ENCODE peak calls at places on chromosomes 11 and 22, in five cellular contexts. H, G, X, A and B are unnamed samples.

GRCh38 chr11:126764221-126764620 is 236.3 kb downstream of the KIRREL3 start:
- DNase-seq in H (no peak), G (no peak), X (peak), A (no peak), B (no peak)

GRCh38 chr22:44109417-44109816 is 71.3 kb upstream of the PARVG start:
- DNase-seq in H (no peak), G (no peak), X (no peak), A (no peak), B (no peak)

GRCh38 chr11:66007201-66007634 is 4.6 kb upstream of the CST6 start:
- DNase-seq in H (no peak), G (peak), X (no peak), A (no peak), B (no peak)

GRCh38 chr11:79686703-79687419 is 246.0 kb upstream of the TENM4 start:
- DNase-seq in H (no peak), G (no peak), X (no peak), A (no peak), B (no peak)

GRCh38 chr11:114821626-114822025 is 143.3 kb downstream of the NXPE2 start:
- DNase-seq in H (peak), G (no peak), X (no peak), A (peak), B (no peak)

GRCh38 chr11:57638005-57638760 is 11.5 kb downstream of the YPEL4 start:
- DNase-seq in H (peak), G (peak), X (peak), A (peak), B (no peak)

GRCh38 chr11:87260811-87261210 is 223.1 kb downstream of the TMEM135 start:
- DNase-seq in H (no peak), G (no peak), X (no peak), A (no peak), B (no peak)

GRCh38 chr22:40183029-40183581 is 5.4 kb downstream of the TNRC6B start:
- DNase-seq in H (no peak), G (peak), X (no peak), A (peak), B (no peak)

GRCh38 chr22:19687561-19688300 is 26.6 kb upstream of the SEPTIN5 start:
- DNase-seq in H (no peak), G (no peak), X (no peak), A (no peak), B (peak)

GRCh38 chr11:66316849-66317251 is at the start of gene CD248:
- DNase-seq in H (peak), G (peak), X (peak), A (no peak), B (no peak)

GRCh38 chr22:47515384-47516125 is 753.1 kb downstream of the TBC1D22A start:
- DNase-seq in H (no peak), G (no peak), X (peak), A (peak), B (no peak)

GRCh38 chr22:39839917-39840510 is 53.5 kb downstream of the ENTHD1 start:
- DNase-seq in H (no peak), G (no peak), X (no peak), A (no peak), B (no peak)

GRCh38 chr11:47395225-47396048 is 13.0 kb upstream of the SLC39A13 start:
- DNase-seq in H (no peak), G (no peak), X (no peak), A (no peak), B (no peak)

GRCh38 chr11:34749666-34750659 is 129.1 kb downstream of the EHF start:
- DNase-seq in H (no peak), G (no peak), X (no peak), A (peak), B (no peak)

GRCh38 chr11:70306586-70307033 is 36.1 kb downstream of the PPFIA1 start:
- DNase-seq in H (no peak), G (no peak), X (no peak), A (no peak), B (no peak)

GRCh38 chr11:4167758-4168157 is 73.2 kb downstream of the RRM1 start:
- DNase-seq in H (no peak), G (no peak), X (no peak), A (no peak), B (no peak)

GRCh38 chr22:23123804-23124254 is 18.0 kb downstream of the RSPH14 start:
- DNase-seq in H (no peak), G (no peak), X (no peak), A (no peak), B (no peak)

GRCh38 chr22:46726066-46726985 is 11.7 kb downstream of the CERK start:
- DNase-seq in H (no peak), G (no peak), X (peak), A (no peak), B (no peak)

GRCh38 chr11:2587132-2587930 is 112.5 kb downstream of the KCNQ1OT1 start:
- DNase-seq in H (no peak), G (no peak), X (no peak), A (no peak), B (no peak)

GRCh38 chr11:120564573-120565301 is 53.2 kb downstream of the GRIK4 start:
- DNase-seq in H (peak), G (peak), X (no peak), A (peak), B (no peak)

GRCh38 chr22:45997775-45998637 is 21.0 kb upstream of the WNT7B start:
- DNase-seq in H (no peak), G (no peak), X (no peak), A (no peak), B (no peak)

GRCh38 chr11:14636119-14636518 is 7.5 kb upstream of the PDE3B start:
- DNase-seq in H (no peak), G (no peak), X (no peak), A (no peak), B (peak)

GRCh38 chr11:23730307-23730998 is 766.4 kb upstream of the LUZP2 start:
- DNase-seq in H (no peak), G (no peak), X (no peak), A (no peak), B (no peak)

GRCh38 chr11:66126808-66127555 is 56.9 kb downstream of the PACS1 start:
- DNase-seq in H (peak), G (no peak), X (peak), A (peak), B (peak)

GRCh38 chr11:113114452-113115027 is 153.3 kb downstream of the NCAM1 start:
- DNase-seq in H (peak), G (peak), X (peak), A (peak), B (peak)

GRCh38 chr11:119828011-119828410 is 99.0 kb upstream of the NECTIN1 start:
- DNase-seq in H (no peak), G (no peak), X (no peak), A (no peak), B (no peak)

GRCh38 chr22:49928185-49928495 is 9.7 kb downstream of the CRELD2 start:
- DNase-seq in H (no peak), G (no peak), X (no peak), A (no peak), B (no peak)

GRCh38 chr22:22410121-22410520 is 98.4 kb downstream of the ZNF280B start:
- DNase-seq in H (no peak), G (no peak), X (peak), A (peak), B (peak)

GRCh38 chr22:45960477-45961386 is 16.2 kb downstream of the WNT7B start:
- DNase-seq in H (no peak), G (no peak), X (no peak), A (no peak), B (no peak)

GRCh38 chr22:39087881-39088687 is 9.0 kb upstream of the APOBEC3H start:
- DNase-seq in H (no peak), G (peak), X (no peak), A (peak), B (no peak)

GRCh38 chr22:38505595-38506117 is 455 bp downstream of the DDX17 start:
- DNase-seq in H (peak), G (peak), X (no peak), A (peak), B (peak)

GRCh38 chr22:46563381-46564083 is 26.1 kb upstream of the CELSR1 start:
- DNase-seq in H (peak), G (peak), X (peak), A (peak), B (peak)

GRCh38 chr22:36606114-36606513 is 77.1 kb upstream of the EIF3D start:
- DNase-seq in H (no peak), G (no peak), X (no peak), A (no peak), B (no peak)

GRCh38 chr11:78417175-78417887 is at the start of gene GAB2:
- DNase-seq in H (no peak), G (no peak), X (no peak), A (no peak), B (no peak)

GRCh38 chr11:13772223-13773046 is 104.0 kb downstream of the FAR1 start:
- DNase-seq in H (no peak), G (peak), X (peak), A (peak), B (peak)

GRCh38 chr11:134393638-134394037 is 18.4 kb downstream of the B3GAT1 start:
- DNase-seq in H (peak), G (peak), X (no peak), A (no peak), B (no peak)

GRCh38 chr11:45156731-45157130 is 10.3 kb downstream of the PRDM11 start:
- DNase-seq in H (no peak), G (no peak), X (no peak), A (no peak), B (no peak)

GRCh38 chr11:19576054-19576453 is 136.6 kb upstream of the NAV2 start:
- DNase-seq in H (no peak), G (no peak), X (no peak), A (no peak), B (no peak)

GRCh38 chr11:20544536-20545237 is 54.7 kb upstream of the SLC6A5 start:
- DNase-seq in H (no peak), G (peak), X (no peak), A (no peak), B (no peak)